ENCODE peak calls at places on chromosomes 2 and 18, in five cellular contexts. R is T-helper 1 cell, X is Right ventricle myocardium superior, C is B cell, Q is thyroid gland. F is an unnamed sample.
A peak's percentile ranks its signal among the peaks of the same experiment; 100 is the strongest.

GRCh38 chr2:37886745-37887144 is 38.3 kb upstream of the RMDN2 start:
- DNase-seq in Q (no peak), R (no peak), X (no peak), C (no peak), F (no peak)

GRCh38 chr2:179129574-179130238 is 79.8 kb upstream of the CCDC141 start:
- DNase-seq in X (no peak), Q (no peak), R (peak; percentile 11), C (no peak), F (peak; percentile 15)

GRCh38 chr2:10514287-10514686 is 66.2 kb upstream of the ODC1 start:
- DNase-seq in X (no peak), C (no peak), R (no peak), Q (no peak), F (no peak)

GRCh38 chr2:99695856-99696255 is 206.0 kb upstream of the REV1 start:
- DNase-seq in Q (no peak), C (no peak), X (no peak), R (no peak), F (no peak)

GRCh38 chr2:145685323-145686050 is 1165.6 kb upstream of the ZEB2 start:
- DNase-seq in R (no peak), C (no peak), Q (no peak), X (no peak), F (no peak)

GRCh38 chr2:98157557-98157956 is 70.6 kb downstream of the VWA3B start:
- DNase-seq in Q (no peak), C (peak; percentile 34), R (no peak), X (no peak), F (no peak)

GRCh38 chr2:147989809-147990403 is 30.6 kb downstream of the ORC4 start:
- DNase-seq in X (no peak), C (peak; percentile 47), R (peak; percentile 22), Q (peak; percentile 18), F (peak; percentile 55)

GRCh38 chr2:27282892-27283291 is 663 bp downstream of the TRIM54 start:
- DNase-seq in R (no peak), X (no peak), Q (no peak), C (no peak), F (no peak)

GRCh38 chr2:217045725-217046475 is 186.0 kb upstream of the TNP1 start:
- DNase-seq in C (no peak), R (no peak), Q (no peak), X (no peak), F (no peak)

GRCh38 chr18:14970027-14970426 is 222.1 kb downstream of the ANKRD30B start:
- DNase-seq in X (no peak), R (no peak), C (no peak), Q (peak; percentile 80), F (no peak)

GRCh38 chr18:57863706-57864105 is 60.6 kb upstream of the ATP8B1 start:
- DNase-seq in X (no peak), Q (no peak), R (no peak), C (no peak), F (no peak)

GRCh38 chr2:134227666-134228065 is 26.2 kb upstream of the MGAT5 start:
- DNase-seq in X (no peak), R (no peak), C (no peak), Q (no peak), F (no peak)

GRCh38 chr2:122182631-122183030 is 427.2 kb downstream of the TSN start:
- DNase-seq in Q (no peak), R (no peak), C (no peak), X (no peak), F (no peak)

GRCh38 chr2:98586466-98587140 is 21.7 kb downstream of the COA5 start:
- DNase-seq in C (no peak), X (no peak), Q (peak; percentile 71), R (no peak), F (no peak)

F was measured in GM13977.